ENCODE peak calls at places on chromosomes 2 and 18, in six cellular contexts. J, R, H, C, Z and K are unnamed samples.

GRCh38 chr2:182259629-182260150 is 167.1 kb downstream of the PDE1A start:
- DNase-seq in J (peak), R (no peak), H (no peak), C (no peak), Z (no peak), K (no peak)

GRCh38 chr2:64015898-64016297 is 3.3 kb downstream of the VPS54 start:
- DNase-seq in J (no peak), R (peak), H (no peak), C (no peak), Z (no peak), K (no peak)

GRCh38 chr2:200077838-200078237 is 122.5 kb downstream of the MAIP1 start:
- DNase-seq in J (peak), R (no peak), H (no peak), C (no peak), Z (no peak), K (no peak)

GRCh38 chr18:23053756-23054457 is 81.4 kb upstream of the CABLES1 start:
- DNase-seq in J (peak), R (peak), H (no peak), C (peak), Z (no peak), K (no peak)

GRCh38 chr2:113877651-113878594 is 12.0 kb upstream of the ACTR3 start:
- DNase-seq in J (peak), R (no peak), H (no peak), C (no peak), Z (no peak), K (peak)

GRCh38 chr2:36697424-36698066 is 1.0 kb downstream of the VIT start:
- DNase-seq in J (peak), R (peak), H (no peak), C (no peak), Z (no peak), K (no peak)

GRCh38 chr2:28360742-28361293 is 31.8 kb upstream of the FOSL2 start:
- DNase-seq in J (peak), R (peak), H (peak), C (no peak), Z (no peak), K (peak)

GRCh38 chr2:45771251-45771650 is 119.8 kb downstream of the PRKCE start:
- DNase-seq in J (peak), R (peak), H (peak), C (no peak), Z (no peak), K (no peak)

GRCh38 chr2:97699765-97700444 is 13.5 kb upstream of the ZAP70 start:
- DNase-seq in J (peak), R (peak), H (peak), C (peak), Z (no peak), K (peak)

GRCh38 chr2:5373200-5373599 is 319.0 kb upstream of the SOX11 start:
- DNase-seq in J (no peak), R (no peak), H (no peak), C (no peak), Z (no peak), K (no peak)

GRCh38 chr2:182980652-182981051 is 57.6 kb downstream of the NCKAP1 start:
- DNase-seq in J (no peak), R (no peak), H (no peak), C (no peak), Z (no peak), K (no peak)

GRCh38 chr2:11389551-11390528 is 45.4 kb upstream of the ROCK2 start:
- DNase-seq in J (peak), R (no peak), H (no peak), C (peak), Z (no peak), K (no peak)

GRCh38 chr18:63869374-63869773 is 18.1 kb upstream of the SERPINB2 start:
- DNase-seq in J (peak), R (no peak), H (no peak), C (no peak), Z (no peak), K (no peak)

GRCh38 chr2:3780477-3781402 is 77.4 kb downstream of the DCDC2C start:
- DNase-seq in J (peak), R (peak), H (peak), C (peak), Z (no peak), K (peak)

GRCh38 chr2:137928547-137929503 is 35.4 kb upstream of the HNMT start:
- DNase-seq in J (peak), R (no peak), H (no peak), C (no peak), Z (no peak), K (no peak)

GRCh38 chr2:6780765-6781274 is 84.9 kb downstream of the CMPK2 start:
- DNase-seq in J (peak), R (peak), H (peak), C (no peak), Z (no peak), K (no peak)

GRCh38 chr18:12744103-12744502 is 41.3 kb downstream of the PSMG2 start:
- DNase-seq in J (peak), R (peak), H (no peak), C (peak), Z (no peak), K (peak)

GRCh38 chr2:59462418-59463197 is 1090.8 kb downstream of the BCL11A start:
- DNase-seq in J (no peak), R (peak), H (no peak), C (no peak), Z (no peak), K (no peak)

GRCh38 chr2:121650554-121650930 is 1.3 kb upstream of the CLASP1 start:
- DNase-seq in J (peak), R (peak), H (no peak), C (no peak), Z (no peak), K (peak)

GRCh38 chr2:121649402-121649651 is at the start of gene CLASP1:
- DNase-seq in J (peak), R (peak), H (peak), C (peak), Z (peak), K (peak)

GRCh38 chr2:121648611-121649401 is 456 bp downstream of the CLASP1 start:
- DNase-seq in J (peak), R (peak), H (peak), C (peak), Z (peak), K (peak)

GRCh38 chr2:121648206-121648605 is 1.1 kb downstream of the CLASP1 start:
- DNase-seq in J (peak), R (peak), H (no peak), C (no peak), Z (no peak), K (no peak)

GRCh38 chr2:121649652-121650553 is 641 bp upstream of the CLASP1 start:
- DNase-seq in J (peak), R (peak), H (peak), C (peak), Z (peak), K (peak)
- TF ChIP-seq POLR2A in J (peak), R (peak), H (no peak), C (peak), Z (no peak), K (peak)

DNA sequence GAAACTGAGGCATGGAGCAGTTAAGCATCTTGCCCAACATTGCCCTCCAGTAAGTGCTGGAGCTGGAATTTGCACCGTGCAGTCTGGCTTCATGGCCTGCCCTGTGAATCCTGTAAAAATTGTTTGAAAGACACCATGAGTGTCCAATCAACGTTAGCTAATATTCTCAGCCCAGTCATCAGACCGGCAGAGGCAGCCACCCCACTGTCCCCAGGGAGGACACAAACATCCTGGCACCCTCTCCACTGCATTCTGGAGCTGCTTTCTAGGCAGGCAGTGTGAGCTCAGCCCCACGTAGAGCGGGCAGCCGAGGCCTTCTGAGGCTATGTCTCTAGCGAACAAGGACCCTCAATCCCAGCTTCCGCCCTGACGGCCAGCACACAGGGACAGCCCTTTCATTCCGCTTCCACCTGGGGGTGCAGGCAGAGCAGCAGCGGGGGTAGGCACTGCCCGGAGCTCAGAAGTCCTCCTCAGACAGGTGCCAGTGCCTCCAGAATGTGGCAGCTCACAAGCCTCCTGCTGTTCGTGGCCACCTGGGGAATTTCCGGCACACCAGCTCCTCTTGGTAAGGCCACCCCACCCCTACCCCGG is 1.3 kb downstream of the PROC start:
- DNase-seq in J (no peak), R (peak), H (no peak), C (no peak), Z (no peak), K (no peak)
- TF ChIP-seq POLR2A in J (no peak), R (no peak), H (no peak), C (no peak), Z (no peak), K (no peak)

GRCh38 chr2:27322301-27322765 is 564 bp downstream of the MPV17 start:
- DNase-seq in J (peak), R (peak), H (peak), C (no peak), Z (no peak), K (peak)

GRCh38 chr2:27322766-27323591 is at the start of gene MPV17:
- DNase-seq in J (peak), R (peak), H (peak), C (peak), Z (peak), K (peak)

GRCh38 chr2:27324720-27325119 is 1.8 kb upstream of the MPV17 start:
- DNase-seq in J (no peak), R (peak), H (no peak), C (no peak), Z (no peak), K (no peak)

GRCh38 chr2:27323592-27324285 is 842 bp upstream of the MPV17 start:
- DNase-seq in J (no peak), R (no peak), H (no peak), C (no peak), Z (no peak), K (peak)

GRCh38 chr2:27320958-27321543 is 1.8 kb downstream of the MPV17 start:
- DNase-seq in J (peak), R (peak), H (peak), C (peak), Z (no peak), K (peak)
- TF ChIP-seq POLR2A in J (peak), R (no peak), H (no peak), C (no peak), Z (no peak), K (no peak)

DNA sequence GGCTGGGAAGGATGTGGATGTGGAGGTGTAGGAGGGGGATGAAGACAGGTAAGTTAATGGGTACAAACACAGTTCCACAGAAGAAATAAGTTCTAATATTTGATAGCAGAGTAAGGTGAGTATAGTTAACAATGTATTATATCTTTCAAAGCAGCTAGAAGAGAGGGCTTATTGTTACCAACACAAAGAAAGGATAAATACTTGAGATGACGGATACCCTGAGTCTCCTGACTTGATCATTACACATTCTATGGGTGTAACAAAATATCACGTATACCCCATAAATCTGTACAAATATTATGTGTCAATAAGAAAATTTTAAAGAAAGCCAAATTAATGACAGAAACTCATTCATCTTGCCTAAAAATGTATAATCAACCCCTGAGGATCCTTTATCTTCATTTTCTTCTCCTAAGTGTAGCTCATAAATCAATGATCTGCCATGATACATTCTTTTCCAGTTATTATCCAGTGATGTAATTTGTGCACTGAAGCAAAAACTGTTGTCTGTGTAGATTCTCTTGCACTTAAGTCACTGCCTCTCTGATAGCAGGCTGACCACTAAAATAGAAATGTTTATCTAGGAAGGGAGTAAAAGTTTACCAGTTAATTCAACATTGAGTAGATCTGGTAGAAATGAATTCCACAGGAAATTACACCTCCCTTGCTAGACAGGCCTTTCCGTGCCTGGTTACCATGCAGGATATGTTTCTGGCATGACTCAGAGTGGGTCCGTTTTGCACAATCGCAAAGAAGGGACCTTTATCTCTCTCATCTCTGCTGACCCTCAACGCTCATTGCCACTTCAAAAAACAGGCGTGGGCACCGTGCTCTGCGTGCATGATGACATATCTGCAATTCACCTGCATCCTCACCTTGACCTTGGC is 249.7 kb upstream of the NCKAP5 start:
- DNase-seq in J (peak), R (peak), H (no peak), C (peak), Z (no peak), K (no peak)
- TF ChIP-seq POLR2A in J (no peak), R (no peak), H (no peak), C (no peak), Z (no peak), K (no peak)